ENCODE peak calls at places on chromosomes 1 and 21, in four cellular contexts. P is WTC11, N is K562, G is GM12878. X is an unnamed sample.

GRCh38 chr21:39715804-39716397 is 29.1 kb upstream of the IGSF5 start:
- DNase-seq in P (peak), N (peak), G (no peak), X (peak)

GRCh38 chr1:17673335-17674075 is 81.6 kb upstream of the ACTL8 start:
- DNase-seq in P (no peak), N (no peak), G (no peak), X (no peak)

GRCh38 chr1:106526650-106527049 is 529.8 kb upstream of the PRMT6 start:
- DNase-seq in P (no peak), N (no peak), G (no peak), X (no peak)

GRCh38 chr1:89936694-89937093 is 58.2 kb upstream of the ZNF326 start:
- DNase-seq in P (no peak), N (no peak), G (no peak), X (no peak)

GRCh38 chr1:223712184-223712855 is at the start of gene CAPN2:
- DNase-seq in P (peak), N (peak), G (no peak), X (no peak)

GRCh38 chr1:115977481-115978258 is 1.4 kb downstream of the SLC22A15 start:
- DNase-seq in P (no peak), N (no peak), G (no peak), X (peak)

GRCh38 chr1:214857716-214858115 is 224.8 kb upstream of the KCNK2 start:
- DNase-seq in P (no peak), N (no peak), G (no peak), X (no peak)

GRCh38 chr1:169739980-169740379 is 6.1 kb upstream of the SELE start:
- DNase-seq in P (no peak), N (no peak), G (no peak), X (no peak)

GRCh38 chr1:156371553-156372264 is 2.7 kb downstream of the RHBG start:
- DNase-seq in P (no peak), N (no peak), G (no peak), X (peak)

GRCh38 chr21:34797926-34798595 is 129.3 kb downstream of the CLIC6 start:
- DNase-seq in P (no peak), N (no peak), G (no peak), X (no peak)

GRCh38 chr1:234598974-234599616 is 10.9 kb downstream of the IRF2BP2 start:
- DNase-seq in P (no peak), N (no peak), G (no peak), X (no peak)

GRCh38 chr1:30405081-30405480 is 318.3 kb downstream of the MATN1 start:
- DNase-seq in P (no peak), N (no peak), G (no peak), X (no peak)

GRCh38 chr1:18353992-18354391 is 126.7 kb upstream of the KLHDC7A start:
- DNase-seq in P (no peak), N (no peak), G (no peak), X (no peak)

GRCh38 chr1:186295980-186296379 is 79.1 kb downstream of the TPR start:
- DNase-seq in P (no peak), N (no peak), G (no peak), X (peak)

GRCh38 chr21:41953831-41954653 is at the start of gene C2CD2:
- DNase-seq in P (peak), N (peak), G (no peak), X (peak)

GRCh38 chr1:10213186-10213585 is 2.8 kb downstream of the KIF1B start:
- DNase-seq in P (no peak), N (no peak), G (no peak), X (no peak)

GRCh38 chr21:46545363-46545762 is 59.5 kb downstream of the S100B start:
- DNase-seq in P (no peak), N (no peak), G (no peak), X (no peak)

GRCh38 chr1:73160759-73161158 is 878.4 kb upstream of the NEGR1 start:
- DNase-seq in P (no peak), N (no peak), G (no peak), X (no peak)

GRCh38 chr1:17181785-17182464 is 23.0 kb upstream of the PADI1 start:
- DNase-seq in P (no peak), N (no peak), G (no peak), X (no peak)

GRCh38 chr1:192477630-192478029 is 97.9 kb upstream of the RGS1 start:
- DNase-seq in P (no peak), N (no peak), G (peak), X (peak)

GRCh38 chr1:16233431-16233830 is 3.6 kb downstream of the CPLANE2 start:
- DNase-seq in P (no peak), N (no peak), G (no peak), X (no peak)

GRCh38 chr1:179883040-179883501 is 986 bp downstream of the TOR1AIP1 start:
- DNase-seq in P (no peak), N (no peak), G (no peak), X (no peak)

GRCh38 chr1:182604128-182604834 is at the start of gene RGS16:
- DNase-seq in P (peak), N (peak), G (peak), X (no peak)

GRCh38 chr1:20703124-20703756 is 14.6 kb downstream of the KIF17 start:
- DNase-seq in P (no peak), N (no peak), G (no peak), X (no peak)

GRCh38 chr1:158076461-158076860 is 83.0 kb downstream of the KIRREL1 start:
- DNase-seq in P (no peak), N (no peak), G (no peak), X (no peak)

GRCh38 chr1:156870734-156871133 is 10.1 kb downstream of the NTRK1 start:
- DNase-seq in P (no peak), N (no peak), G (no peak), X (no peak)

GRCh38 chr1:226809785-226810571 is 60.4 kb upstream of the PSEN2 start:
- DNase-seq in P (no peak), N (no peak), G (no peak), X (no peak)

GRCh38 chr1:1165485-1165884 is 8.2 kb upstream of the TTLL10 start:
- DNase-seq in P (no peak), N (no peak), G (no peak), X (no peak)

GRCh38 chr1:207067695-207068094 is 14.6 kb downstream of the PFKFB2 start:
- DNase-seq in P (no peak), N (no peak), G (no peak), X (no peak)

GRCh38 chr1:235423214-235423652 is 56.0 kb downstream of the TBCE start:
- DNase-seq in P (no peak), N (no peak), G (peak), X (no peak)

GRCh38 chr1:151314137-151314875 is 12.9 kb downstream of the PI4KB start:
- DNase-seq in P (no peak), N (no peak), G (no peak), X (peak)

GRCh38 chr1:245953876-245954660 is 553.0 kb downstream of the SMYD3 start:
- DNase-seq in P (no peak), N (no peak), G (peak), X (no peak)
- TF ChIP-seq CREM in P (no peak), N (no peak), G (no peak), X (no peak)

GRCh38 chr1:11934295-11935039 is at the start of gene PLOD1:
- DNase-seq in P (peak), N (peak), G (peak), X (peak)

GRCh38 chr1:11931845-11932244 is 2.7 kb upstream of the PLOD1 start:
- DNase-seq in P (no peak), N (no peak), G (no peak), X (no peak)

GRCh38 chr1:11929849-11930248 is 3.6 kb upstream of the KIAA2013 start:
- DNase-seq in P (no peak), N (no peak), G (no peak), X (peak)

GRCh38 chr1:11927866-11928592 is 1.8 kb upstream of the KIAA2013 start:
- DNase-seq in P (no peak), N (no peak), G (no peak), X (peak)

DNA sequence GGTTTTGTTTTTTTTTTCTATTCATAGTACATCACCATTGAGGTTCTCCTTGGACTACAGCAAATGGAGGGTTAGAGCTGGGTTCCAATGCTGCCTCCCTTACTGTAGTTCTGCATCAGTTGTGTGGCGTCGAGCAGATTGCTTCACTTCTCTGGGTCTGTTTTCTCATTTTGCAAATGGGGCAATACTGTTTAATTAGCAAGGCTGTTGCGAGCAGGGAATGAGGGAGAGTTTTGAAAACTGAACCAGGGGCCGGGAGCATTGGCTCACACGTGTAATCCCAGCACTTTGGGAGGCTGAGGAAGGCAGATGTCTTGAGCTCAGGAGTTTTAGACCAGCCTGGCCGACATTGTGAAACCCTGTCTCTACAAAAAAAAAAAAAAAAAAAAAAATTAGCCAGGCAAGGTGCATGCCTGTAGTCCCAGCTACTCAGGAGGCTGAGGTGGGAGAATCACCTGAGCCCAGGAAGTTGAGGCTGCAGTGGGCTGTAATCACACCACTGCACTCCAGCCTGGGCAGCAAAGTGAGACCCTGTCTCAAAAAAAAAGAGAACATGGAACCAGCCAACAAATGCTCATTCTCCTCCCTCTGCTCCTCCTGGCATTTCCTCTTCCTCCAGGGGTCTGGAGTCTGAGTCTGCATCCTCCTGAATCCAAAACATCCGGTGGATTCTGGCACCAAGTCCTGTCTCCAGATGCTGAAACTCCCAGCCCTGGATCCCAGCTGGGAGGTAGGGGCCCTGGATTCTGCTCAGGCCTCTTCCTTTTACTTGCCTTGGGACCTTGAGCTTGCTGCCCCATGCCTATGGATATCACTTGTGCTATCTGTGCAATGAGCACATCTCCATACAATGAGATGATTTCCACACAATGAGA is 3.7 kb upstream of the PLOD1 start:
- DNase-seq in P (no peak), N (no peak), G (no peak), X (peak)
- TF ChIP-seq CREM in P (no peak), N (no peak), G (no peak), X (no peak)

GRCh38 chr1:209895709-209896108 is 42.3 kb upstream of the SYT14 start:
- DNase-seq in P (no peak), N (no peak), G (no peak), X (no peak)

GRCh38 chr1:209896346-209896745 is 41.7 kb upstream of the SYT14 start:
- DNase-seq in P (no peak), N (no peak), G (no peak), X (no peak)

GRCh38 chr1:209900734-209901133 is 37.3 kb upstream of the SYT14 start:
- DNase-seq in P (no peak), N (no peak), G (no peak), X (no peak)

GRCh38 chr1:209899948-209900347 is 38.1 kb upstream of the SYT14 start:
- DNase-seq in P (peak), N (peak), G (no peak), X (peak)
- TF ChIP-seq CREM in P (no peak), N (no peak), G (no peak), X (no peak)

GRCh38 chr1:78762113-78762512 is 112.5 kb downstream of the IFI44 start:
- DNase-seq in P (no peak), N (no peak), G (no peak), X (no peak)

GRCh38 chr1:78758493-78758892 is 108.9 kb downstream of the IFI44 start:
- DNase-seq in P (no peak), N (no peak), G (no peak), X (no peak)

GRCh38 chr1:78765489-78765888 is 115.9 kb downstream of the IFI44 start:
- DNase-seq in P (no peak), N (no peak), G (no peak), X (no peak)

GRCh38 chr1:78755986-78756385 is 106.4 kb downstream of the IFI44 start:
- DNase-seq in P (no peak), N (no peak), G (no peak), X (no peak)

DNA sequence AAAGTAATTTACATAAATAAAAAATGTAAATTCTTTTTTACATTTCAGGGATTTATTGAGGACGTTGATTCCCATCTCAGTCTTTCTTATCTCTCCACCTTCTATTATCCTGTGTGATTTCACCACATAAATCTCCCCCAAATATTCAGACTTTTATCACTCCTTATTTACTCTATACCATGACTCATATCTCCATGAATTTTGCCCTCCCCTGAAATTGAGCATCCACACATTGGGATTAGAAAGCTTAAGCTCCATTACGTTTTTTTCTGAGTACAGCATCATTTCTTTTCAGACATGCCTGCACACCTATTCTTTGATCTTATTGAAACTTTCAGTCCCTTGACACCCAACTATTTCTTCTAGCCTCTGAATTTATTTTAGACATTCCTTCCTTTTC is 111.2 kb downstream of the IFI44 start:
- DNase-seq in P (no peak), N (no peak), G (no peak), X (no peak)
- TF ChIP-seq CREM in P (no peak), N (no peak), G (no peak), X (no peak)